ENCODE peak calls at places on chromosomes 11 and 22, in six cellular contexts. W is GM20000; J is omental fat pad; M is GM23248; T is activated CD4-positive, alpha-beta T cell treated with anti-CD3 and anti-CD28 coated beads, Interleukin-2, amount 50 U/mL, for 1 hour; D is pancreas. X is an unnamed sample.

GRCh38 chr11:116500833-116501622 is 271.8 kb downstream of the BUD13 start:
- DNase-seq in W (no peak), J (no peak), M (no peak), T (no peak), D (no peak), X (no peak)

GRCh38 chr11:77106321-77106720 is 3.7 kb downstream of the OMP start:
- DNase-seq in W (no peak), J (no peak), M (peak), T (no peak), D (peak), X (no peak)

GRCh38 chr11:11996321-11997174 is 11.9 kb downstream of the DKK3 start:
- DNase-seq in W (no peak), J (no peak), M (no peak), T (no peak), D (no peak), X (no peak)

GRCh38 chr11:15933896-15934625 is 422.3 kb downstream of the SOX6 start:
- DNase-seq in W (no peak), J (no peak), M (no peak), T (no peak), D (no peak), X (no peak)

GRCh38 chr11:94968334-94968958 is 4.9 kb downstream of the CWC15 start:
- DNase-seq in W (no peak), J (no peak), M (peak), T (no peak), D (no peak), X (peak)

GRCh38 chr22:26471522-26471921 is 12.1 kb downstream of the HPS4 start:
- DNase-seq in W (no peak), J (no peak), M (peak), T (no peak), D (no peak), X (no peak)

GRCh38 chr22:35521358-35522264 is 19.0 kb upstream of the RASD2 start:
- DNase-seq in W (no peak), J (no peak), M (no peak), T (no peak), D (no peak), X (no peak)

GRCh38 chr22:20319041-20319744 is 667 bp downstream of the DGCR6L start:
- DNase-seq in W (no peak), J (no peak), M (peak), T (no peak), D (no peak), X (peak)

GRCh38 chr11:63831326-63831725 is 7.6 kb upstream of the MARK2 start:
- DNase-seq in W (no peak), J (no peak), M (no peak), T (no peak), D (no peak), X (no peak)

GRCh38 chr11:77876045-77876444 is 55.1 kb downstream of the AAMDC start:
- DNase-seq in W (no peak), J (no peak), M (no peak), T (no peak), D (no peak), X (no peak)

GRCh38 chr11:2928605-2929510 is at the start of gene PHLDA2:
- DNase-seq in W (peak), J (no peak), M (peak), T (peak), D (no peak), X (no peak)

GRCh38 chr11:27395556-27396258 is 32.7 kb upstream of the CCDC34 start:
- DNase-seq in W (no peak), J (no peak), M (peak), T (no peak), D (peak), X (no peak)

GRCh38 chr22:19846620-19847344 is 7.9 kb downstream of the GNB1L start:
- DNase-seq in W (no peak), J (no peak), M (no peak), T (no peak), D (no peak), X (no peak)